ENCODE peak calls at places on chromosomes 13 and 19, in six cellular contexts. H is upper lobe of left lung, R is esophagus squamous epithelium, I is Peyer's patch, C is vagina, V is right lobe of liver. P is an unnamed sample.

GRCh38 chr13:31352467-31352866 is 152.7 kb downstream of the B3GLCT start:
- DNase-seq in I (no peak), H (peak; percentile 70), R (no peak), V (no peak), C (no peak), P (no peak)

GRCh38 chr13:35765941-35766340 is 289.5 kb upstream of the MAB21L1 start:
- DNase-seq in V (no peak), R (no peak), I (no peak), H (no peak), C (no peak), P (no peak)

GRCh38 chr19:19446655-19447437 is 41.4 kb downstream of the GATAD2A start:
- DNase-seq in V (no peak), R (no peak), H (no peak), I (no peak), C (no peak), P (no peak)

GRCh38 chr13:43383488-43384165 is 360.2 kb downstream of the DNAJC15 start:
- DNase-seq in V (no peak), C (no peak), R (no peak), I (no peak), H (no peak), P (no peak)

GRCh38 chr13:107680115-107680514 is 535.2 kb downstream of the LIG4 start:
- DNase-seq in C (no peak), H (no peak), R (no peak), V (no peak), I (no peak), P (no peak)

GRCh38 chr19:17073869-17074627 is 1.2 kb downstream of the HAUS8 start:
- DNase-seq in I (peak; percentile 63), V (no peak), C (no peak), H (no peak), R (no peak), P (peak; percentile 73)

GRCh38 chr13:94112227-94112626 is 367.3 kb downstream of the DCT start:
- DNase-seq in C (no peak), R (no peak), H (no peak), V (peak; percentile 22), I (no peak), P (no peak)

GRCh38 chr19:7622933-7623685 is 6.2 kb downstream of the XAB2 start:
- DNase-seq in H (no peak), I (no peak), V (no peak), R (no peak), C (no peak), P (no peak)

GRCh38 chr19:23183251-23183650 is 66.4 kb downstream of the ZNF730 start:
- DNase-seq in V (no peak), I (no peak), H (no peak), R (no peak), C (no peak), P (no peak)

GRCh38 chr19:6141217-6141616 is 5.8 kb downstream of the ACSBG2 start:
- DNase-seq in C (no peak), R (no peak), V (no peak), H (no peak), I (no peak), P (no peak)

DNA sequence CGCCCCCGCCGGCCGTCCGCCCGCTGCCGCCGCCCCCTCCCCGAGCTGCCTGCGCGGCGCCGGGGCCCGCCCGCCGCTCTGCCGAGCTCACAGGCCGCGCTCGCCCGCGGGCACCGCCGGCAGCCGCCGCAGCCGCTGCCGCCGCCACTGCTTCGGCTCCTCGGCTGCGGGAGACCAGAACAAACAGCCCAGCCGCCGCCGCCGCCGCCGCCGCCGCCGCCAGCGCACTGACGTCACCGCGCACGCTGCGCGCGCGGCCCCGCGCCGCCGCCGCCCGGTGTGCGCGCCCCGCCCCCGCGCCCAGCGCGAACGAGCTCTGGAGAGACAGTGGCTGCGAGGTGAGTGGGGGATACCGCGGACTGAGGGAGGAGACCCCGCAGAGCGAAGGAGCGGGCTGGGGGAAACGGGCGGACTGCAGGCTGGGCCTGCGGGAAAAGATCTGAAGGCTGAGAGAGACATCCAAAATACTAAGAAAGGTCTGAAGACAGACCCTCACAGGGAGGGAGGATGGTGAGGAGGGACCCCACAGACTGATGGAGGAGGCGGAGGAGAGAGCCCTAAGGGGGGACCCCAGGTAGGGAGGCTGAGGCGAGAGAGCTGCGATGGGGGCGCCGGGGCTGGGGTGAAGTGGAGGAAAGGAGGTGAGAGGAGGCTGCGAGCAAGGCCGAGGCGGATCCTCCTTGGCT is at the start of gene BRD4:
- DNase-seq in R (no peak), I (peak; percentile 73), V (peak; percentile 85), H (peak; percentile 97), C (peak; percentile 88), P (peak; percentile 65)
- TF ChIP-seq POLR2A in R (peak; percentile 5), I (no peak), V (no peak), H (peak; percentile 5), C (no peak), P (peak; percentile 47)

DNA sequence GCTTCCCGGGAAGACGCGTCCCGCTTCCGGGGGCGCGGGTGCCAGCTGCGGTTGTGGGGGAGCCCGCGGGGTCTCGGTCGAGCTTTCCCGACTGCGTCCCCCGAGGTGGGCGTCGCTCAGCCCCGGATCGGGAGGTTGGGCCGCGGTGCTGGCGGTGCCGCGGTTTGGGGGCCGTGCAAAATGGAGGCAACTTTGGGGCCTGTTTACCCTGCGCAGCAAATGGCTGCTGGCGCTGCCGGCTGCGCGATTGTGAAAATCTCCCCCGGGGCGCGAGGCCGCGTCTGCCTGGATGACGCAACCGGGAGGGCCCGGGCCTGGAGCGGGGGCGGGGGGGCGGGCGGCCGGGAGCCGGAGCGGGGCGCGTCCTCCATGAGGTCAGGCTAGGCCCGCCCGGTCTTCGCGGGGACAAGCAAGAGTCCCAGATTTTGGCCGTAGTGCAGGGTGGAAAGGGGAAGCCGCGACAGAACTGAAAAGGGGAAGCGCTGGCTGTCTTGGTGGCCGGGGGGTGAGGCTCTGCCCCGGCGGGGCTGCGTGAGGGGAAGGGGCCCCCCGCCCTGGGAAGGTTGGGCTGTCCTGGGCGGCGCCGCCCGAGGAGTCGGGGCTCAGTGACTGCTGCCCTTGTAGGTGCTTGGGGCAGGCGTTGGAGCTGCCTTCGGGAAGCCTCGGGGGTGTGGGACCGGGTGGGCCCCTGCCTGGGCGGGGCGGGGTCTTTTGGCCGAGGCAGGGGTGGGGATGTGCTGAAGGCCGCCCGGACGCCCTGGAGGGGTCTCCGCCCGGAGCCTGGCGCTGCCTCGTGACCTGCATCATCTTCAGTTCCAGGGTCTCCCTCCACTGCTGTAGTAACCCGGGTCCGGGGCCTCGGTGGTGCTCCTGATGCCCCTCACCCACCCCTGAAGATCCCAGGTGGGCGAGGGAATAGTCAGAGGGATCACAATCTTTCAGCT is 11.1 kb downstream of the PEAK3 start:
- DNase-seq in I (peak; percentile 70), R (peak; percentile 58), V (peak; percentile 87), H (peak; percentile 96), C (no peak), P (peak; percentile 88)
- TF ChIP-seq POLR2A in I (peak; percentile 69), R (peak; percentile 67), V (peak; percentile 60), H (peak; percentile 50), C (peak; percentile 73), P (peak; percentile 68)

DNA sequence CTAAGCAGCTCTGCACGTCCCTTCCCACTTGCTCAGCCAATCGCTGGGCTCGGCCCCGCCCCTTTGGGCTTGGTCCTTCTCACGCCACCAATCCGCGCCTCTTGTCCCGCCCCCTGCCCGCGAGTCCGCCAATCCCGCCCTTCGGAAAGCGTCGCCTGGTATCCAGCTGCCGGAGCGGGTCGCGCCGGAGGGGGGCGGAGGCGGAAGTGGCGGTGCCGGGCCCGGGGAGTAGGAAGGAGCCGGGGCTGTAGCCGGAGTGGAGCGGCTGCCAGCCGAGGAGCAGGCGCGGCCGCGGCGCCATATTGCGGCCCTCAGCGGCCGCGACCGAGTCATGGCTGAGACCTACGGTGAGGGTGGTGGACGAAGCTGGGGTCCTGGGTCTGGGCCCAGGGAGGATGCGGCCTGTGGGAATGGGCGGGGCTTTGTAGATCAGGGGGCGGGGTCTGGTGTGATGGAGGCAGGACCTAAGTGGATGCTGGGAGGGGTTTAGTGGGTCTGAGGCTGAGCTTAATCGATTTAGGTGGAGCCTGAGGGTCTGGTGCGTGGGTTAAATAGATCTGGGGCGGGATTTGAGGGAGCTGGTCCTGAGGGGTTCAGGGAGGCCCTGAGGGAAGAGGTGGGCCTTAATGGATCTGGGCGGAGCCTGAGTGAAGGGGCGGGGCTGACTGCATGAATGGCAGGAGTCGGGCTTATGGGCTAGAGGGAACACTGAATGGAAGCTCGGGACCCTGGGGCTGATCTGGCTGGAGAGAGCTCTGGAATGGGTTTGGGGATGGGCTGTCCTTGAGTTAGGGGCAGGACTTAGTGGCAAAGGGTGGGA is at the start of gene RAB4B:
- DNase-seq in V (peak; percentile 100), H (peak; percentile 100), I (peak; percentile 100), C (peak; percentile 100), R (peak; percentile 98), P (peak; percentile 100)
- TF ChIP-seq POLR2A in V (peak; percentile 64), H (peak; percentile 73), I (peak; percentile 72), C (peak; percentile 13), R (peak; percentile 29), P (peak; percentile 50)

DNA sequence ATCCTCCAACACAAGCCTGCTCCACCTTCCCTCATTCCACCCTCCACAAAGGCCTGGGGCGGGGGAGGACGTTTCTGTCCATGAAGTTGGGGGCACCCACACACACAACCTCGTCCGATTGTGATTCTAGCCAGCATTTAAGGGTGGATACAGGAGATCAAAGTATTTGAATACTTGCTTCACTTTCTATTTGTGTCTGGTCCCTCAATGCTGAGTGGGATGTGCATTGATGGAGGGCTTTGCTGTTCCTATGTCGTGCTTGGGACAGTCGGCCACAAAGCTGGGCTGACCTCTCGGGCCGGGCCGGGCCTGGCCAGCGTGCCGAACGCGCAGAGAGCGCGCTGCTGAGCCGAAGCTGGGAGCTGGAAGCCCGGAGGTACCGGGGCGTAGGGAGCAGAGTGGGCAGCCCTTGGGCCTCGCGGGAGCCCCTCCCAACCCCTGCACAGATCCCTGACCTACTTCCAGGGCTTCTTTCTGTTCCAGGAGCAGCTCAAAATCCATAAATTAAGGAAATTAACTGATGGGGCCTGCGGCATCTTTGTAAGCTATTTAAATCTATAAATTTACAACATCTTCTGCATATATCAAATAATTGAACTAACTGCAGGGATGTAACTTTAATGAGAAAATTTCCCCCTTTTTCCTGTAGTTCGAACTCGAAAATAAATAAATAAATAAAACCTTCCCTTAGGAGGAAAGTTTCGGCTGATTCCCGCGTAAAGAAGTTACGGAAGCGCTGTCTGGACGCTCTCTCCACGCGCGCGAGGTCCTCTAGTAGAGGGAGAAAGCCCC is 1.9 kb upstream of the KCTD15 start:
- DNase-seq in V (peak; percentile 40), I (no peak), H (peak; percentile 86), C (no peak), R (no peak), P (no peak)
- TF ChIP-seq POLR2A in V (no peak), I (no peak), H (no peak), C (no peak), R (no peak), P (no peak)

DNA sequence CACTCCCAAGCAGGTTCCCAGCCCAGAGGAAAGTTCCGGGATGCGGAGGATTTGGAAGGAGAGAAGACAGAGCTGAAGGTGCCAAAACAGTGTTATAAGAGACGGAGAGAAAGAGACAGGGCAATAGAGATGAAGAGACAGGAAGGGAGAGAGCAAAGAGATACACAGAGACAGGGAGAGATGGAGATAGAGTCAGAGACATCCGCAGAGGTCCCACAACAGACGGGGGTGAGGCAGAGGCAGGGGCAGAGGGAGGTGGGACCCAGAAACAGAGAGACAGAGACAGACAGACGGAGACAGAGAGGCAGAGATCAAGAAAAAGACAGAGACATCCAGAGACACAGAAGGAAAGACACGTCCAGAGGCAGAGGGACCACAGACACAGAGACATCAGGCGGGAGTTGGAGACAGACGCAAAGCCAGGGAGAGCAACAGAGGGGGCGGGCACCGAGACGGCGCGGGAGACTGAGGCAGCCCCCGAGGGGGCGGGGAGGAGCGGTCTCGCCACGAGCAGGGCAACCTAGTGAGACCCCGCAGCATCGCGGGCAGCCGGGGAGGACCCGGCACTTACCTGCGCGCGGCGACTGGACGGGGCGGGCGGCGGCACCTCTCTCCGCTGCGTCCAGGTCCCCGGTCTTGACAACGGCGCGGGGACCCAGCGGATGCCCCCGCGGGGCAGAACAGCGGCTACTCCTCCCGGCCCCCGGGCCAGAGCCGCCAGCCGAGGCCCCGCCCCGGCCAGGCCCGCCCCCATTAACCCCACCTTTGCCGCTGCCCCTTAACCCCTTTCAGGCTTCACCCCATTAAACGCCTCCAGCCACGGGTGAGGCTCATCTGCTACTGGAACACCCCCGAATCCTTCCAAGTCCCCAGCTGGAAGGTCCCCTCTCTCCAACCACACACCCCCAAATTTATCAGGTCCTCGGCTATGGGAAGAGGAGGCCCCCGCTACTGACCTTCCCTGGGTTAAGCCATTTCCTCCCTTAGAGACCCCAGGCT is at the start of gene GPR4:
- DNase-seq in C (no peak), I (no peak), R (no peak), H (peak; percentile 85), V (peak; percentile 40), P (no peak)
- TF ChIP-seq POLR2A in C (no peak), I (no peak), R (no peak), H (no peak), V (peak; percentile 35), P (no peak)